ENCODE peak calls at places on chromosomes 1 and 21, in four cellular contexts. G is kidney tubule cell; H is T-helper 2 cell; K is activated CD4-positive, alpha-beta T cell treated with anti-CD3 and anti-CD28 coated beads for 48 hours. D is an unnamed sample.

GRCh38 chr1:151478140-151478812 is 19.0 kb upstream of the POGZ start:
- DNase-seq in G (no peak), K (no peak), H (no peak), D (no peak)

GRCh38 chr1:172764378-172764777 is 105.5 kb downstream of the FASLG start:
- DNase-seq in K (peak; percentile 42), G (no peak), H (no peak), D (no peak)

GRCh38 chr1:100074604-100075395 is 57.9 kb downstream of the SASS6 start:
- DNase-seq in K (no peak), G (no peak), H (no peak), D (no peak)

GRCh38 chr1:211198111-211198510 is 61.1 kb upstream of the RCOR3 start:
- DNase-seq in K (no peak), H (no peak), G (peak; percentile 34), D (no peak)

GRCh38 chr1:153816283-153816904 is 41.2 kb downstream of the SLC27A3 start:
- DNase-seq in H (no peak), K (no peak), G (no peak), D (no peak)

GRCh38 chr1:29540801-29541357 is 304.6 kb downstream of the PTPRU start:
- DNase-seq in G (no peak), H (no peak), K (no peak), D (no peak)

GRCh38 chr1:228289239-228289849 is 81.5 kb downstream of the OBSCN start:
- DNase-seq in H (no peak), K (no peak), G (no peak), D (no peak)

GRCh38 chr1:13699510-13699909 is 478 bp upstream of the PRDM2 start:
- DNase-seq in G (peak; percentile 14), H (peak; percentile 30), K (peak; percentile 13), D (no peak)

GRCh38 chr21:41169258-41169576 is 1.3 kb downstream of the BACE2 start:
- DNase-seq in G (no peak), K (no peak), H (no peak), D (no peak)

GRCh38 chr1:83508485-83509151 is 490.3 kb downstream of the TTLL7 start:
- DNase-seq in H (peak; percentile 96), G (no peak), K (peak; percentile 43), D (no peak)

D was measured in HepG2.